ENCODE peak calls at places on chromosomes 16 and 17, in six cellular contexts. One of them, this sample, is unnamed.

GRCh38 chr17:81322271-81323082 is 27.4 kb upstream of the SLC38A10 start:
- DNase-seq in GM23248: peak; percentile 51
- DNase-seq in GM23338: peak; percentile 69
- DNase-seq in neural progenitor cell: no peak
- DNase-seq in MM.1S: peak; percentile 41
- DNase-seq in fibroblast of lung: no peak
- DNase-seq in this sample: no peak

GRCh38 chr17:43907425-43907981 is at the start of gene MPP2:
- DNase-seq in fibroblast of lung: peak; percentile 77
- DNase-seq in MM.1S: no peak
- DNase-seq in neural progenitor cell: peak; percentile 95
- DNase-seq in GM23338: peak; percentile 96
- DNase-seq in GM23248: peak; percentile 89
- DNase-seq in this sample: no peak

GRCh38 chr17:68204736-68205135 is 43.1 kb upstream of the AMZ2 start:
- DNase-seq in GM23338: no peak
- DNase-seq in fibroblast of lung: no peak
- DNase-seq in MM.1S: no peak
- DNase-seq in GM23248: no peak
- DNase-seq in neural progenitor cell: no peak
- DNase-seq in this sample: no peak

GRCh38 chr17:48843172-48843900 is 12.5 kb downstream of the CALCOCO2 start:
- DNase-seq in neural progenitor cell: no peak
- DNase-seq in MM.1S: no peak
- DNase-seq in fibroblast of lung: peak; percentile 63
- DNase-seq in GM23338: no peak
- DNase-seq in GM23248: peak; percentile 42
- DNase-seq in this sample: no peak

GRCh38 chr17:4501295-4501949 is 2.7 kb downstream of the SPNS2 start:
- DNase-seq in GM23338: no peak
- DNase-seq in neural progenitor cell: no peak
- DNase-seq in GM23248: no peak
- DNase-seq in fibroblast of lung: no peak
- DNase-seq in MM.1S: no peak
- DNase-seq in this sample: no peak

GRCh38 chr16:11581677-11582076 is 5.0 kb downstream of the LITAF start:
- DNase-seq in neural progenitor cell: no peak
- DNase-seq in fibroblast of lung: no peak
- DNase-seq in MM.1S: peak; percentile 32
- DNase-seq in GM23338: peak; percentile 55
- DNase-seq in GM23248: no peak
- DNase-seq in this sample: no peak

GRCh38 chr17:50487213-50488096 is 8.8 kb downstream of the RSAD1 start:
- DNase-seq in GM23248: peak; percentile 73
- DNase-seq in MM.1S: no peak
- DNase-seq in GM23338: no peak
- DNase-seq in neural progenitor cell: no peak
- DNase-seq in fibroblast of lung: no peak
- DNase-seq in this sample: no peak

GRCh38 chr17:15247891-15248529 is 17.1 kb downstream of the PMP22 start:
- DNase-seq in MM.1S: no peak
- DNase-seq in GM23248: peak; percentile 32
- DNase-seq in fibroblast of lung: no peak
- DNase-seq in neural progenitor cell: peak; percentile 39
- DNase-seq in GM23338: peak; percentile 72
- DNase-seq in this sample: no peak

GRCh38 chr17:73017653-73018052 is 74.8 kb downstream of the SLC39A11 start:
- DNase-seq in neural progenitor cell: no peak
- DNase-seq in GM23248: peak; percentile 82
- DNase-seq in MM.1S: no peak
- DNase-seq in fibroblast of lung: peak; percentile 19
- DNase-seq in GM23338: no peak
- DNase-seq in this sample: no peak

GRCh38 chr17:27811961-27812360 is 11.6 kb upstream of the NOS2 start:
- DNase-seq in GM23338: no peak
- DNase-seq in neural progenitor cell: no peak
- DNase-seq in MM.1S: no peak
- DNase-seq in GM23248: no peak
- DNase-seq in fibroblast of lung: no peak
- DNase-seq in this sample: no peak

GRCh38 chr17:77502626-77503292 is 362.0 kb downstream of the SEC14L1 start:
- DNase-seq in fibroblast of lung: no peak
- DNase-seq in neural progenitor cell: no peak
- DNase-seq in GM23338: no peak
- DNase-seq in GM23248: no peak
- DNase-seq in MM.1S: no peak
- DNase-seq in this sample: no peak

GRCh38 chr17:83203472-83204221 is 124.2 kb downstream of the METRNL start:
- DNase-seq in GM23338: no peak
- DNase-seq in MM.1S: no peak
- DNase-seq in fibroblast of lung: no peak
- DNase-seq in GM23248: peak; percentile 44
- DNase-seq in neural progenitor cell: no peak
- DNase-seq in this sample: no peak

GRCh38 chr16:15682105-15682570 is 32.1 kb downstream of the NDE1 start:
- DNase-seq in GM23338: peak; percentile 78
- DNase-seq in neural progenitor cell: peak; percentile 26
- DNase-seq in GM23248: peak; percentile 91
- DNase-seq in fibroblast of lung: peak; percentile 84
- DNase-seq in MM.1S: no peak
- DNase-seq in this sample: no peak

GRCh38 chr17:67800495-67800928 is 24.8 kb upstream of the BPTF start:
- DNase-seq in fibroblast of lung: peak; percentile 80
- DNase-seq in MM.1S: peak; percentile 73
- DNase-seq in GM23248: peak; percentile 87
- DNase-seq in neural progenitor cell: peak; percentile 83
- DNase-seq in GM23338: peak; percentile 90
- DNase-seq in this sample: no peak

GRCh38 chr16:456891-457483 is 31.5 kb downstream of the RAB11FIP3 start:
- DNase-seq in MM.1S: no peak
- DNase-seq in GM23338: no peak
- DNase-seq in GM23248: peak; percentile 58
- DNase-seq in neural progenitor cell: no peak
- DNase-seq in fibroblast of lung: peak; percentile 54
- DNase-seq in this sample: no peak

GRCh38 chr16:73565263-73565662 is 517.3 kb upstream of the ZFHX3 start:
- DNase-seq in neural progenitor cell: peak; percentile 55
- DNase-seq in GM23248: peak; percentile 7
- DNase-seq in MM.1S: no peak
- DNase-seq in fibroblast of lung: peak; percentile 29
- DNase-seq in GM23338: peak; percentile 77
- DNase-seq in this sample: no peak

GRCh38 chr17:77498875-77499698 is 358.3 kb downstream of the SEC14L1 start:
- DNase-seq in neural progenitor cell: no peak
- DNase-seq in fibroblast of lung: no peak
- DNase-seq in GM23248: no peak
- DNase-seq in MM.1S: no peak
- DNase-seq in GM23338: no peak
- DNase-seq in this sample: no peak

GRCh38 chr17:28282596-28282995 is 36.4 kb upstream of the TMEM97 start:
- DNase-seq in GM23248: peak; percentile 90
- DNase-seq in MM.1S: no peak
- DNase-seq in neural progenitor cell: no peak
- DNase-seq in GM23338: no peak
- DNase-seq in fibroblast of lung: peak; percentile 86
- DNase-seq in this sample: no peak

GRCh38 chr17:65078441-65079160 is 22.1 kb upstream of the GNA13 start:
- DNase-seq in GM23248: peak; percentile 76
- DNase-seq in GM23338: no peak
- DNase-seq in MM.1S: no peak
- DNase-seq in fibroblast of lung: peak; percentile 52
- DNase-seq in neural progenitor cell: no peak
- DNase-seq in this sample: no peak

GRCh38 chr17:17493249-17493985 is 2.8 kb downstream of the RASD1 start:
- DNase-seq in neural progenitor cell: peak; percentile 68
- DNase-seq in fibroblast of lung: no peak
- DNase-seq in GM23338: peak; percentile 45
- DNase-seq in GM23248: peak; percentile 21
- DNase-seq in MM.1S: no peak
- DNase-seq in this sample: no peak

GRCh38 chr16:19162085-19162484 is 6.0 kb upstream of the SYT17 start:
- DNase-seq in GM23248: peak; percentile 13
- DNase-seq in MM.1S: no peak
- DNase-seq in GM23338: no peak
- DNase-seq in neural progenitor cell: no peak
- DNase-seq in fibroblast of lung: no peak
- DNase-seq in this sample: no peak

GRCh38 chr17:8757189-8757588 is 1.2 kb downstream of the SPDYE4 start:
- DNase-seq in fibroblast of lung: no peak
- DNase-seq in GM23248: no peak
- DNase-seq in GM23338: no peak
- DNase-seq in MM.1S: no peak
- DNase-seq in neural progenitor cell: no peak
- DNase-seq in this sample: no peak

GRCh38 chr16:77171750-77172635 is 19.0 kb upstream of the MON1B start:
- DNase-seq in neural progenitor cell: peak; percentile 75
- DNase-seq in GM23338: peak; percentile 82
- DNase-seq in MM.1S: peak; percentile 28
- DNase-seq in fibroblast of lung: peak; percentile 73
- DNase-seq in GM23248: peak; percentile 68
- DNase-seq in this sample: no peak

GRCh38 chr17:18093616-18094408 is 6.1 kb downstream of the DRG2 start:
- DNase-seq in MM.1S: no peak
- DNase-seq in neural progenitor cell: peak; percentile 48
- DNase-seq in fibroblast of lung: peak; percentile 75
- DNase-seq in GM23248: peak; percentile 89
- DNase-seq in GM23338: peak; percentile 75
- DNase-seq in this sample: peak; percentile 2

GRCh38 chr16:25371342-25371741 is 113.7 kb upstream of the ZKSCAN2 start:
- DNase-seq in fibroblast of lung: no peak
- DNase-seq in GM23248: no peak
- DNase-seq in neural progenitor cell: no peak
- DNase-seq in GM23338: no peak
- DNase-seq in MM.1S: no peak
- DNase-seq in this sample: no peak
- H3K4me3 ChIP-seq in fibroblast of lung: no peak overlapping the region
- H3K4me3 ChIP-seq in GM23248: no peak overlapping the region
- H3K4me3 ChIP-seq in neural progenitor cell: no peak overlapping the region
- H3K4me3 ChIP-seq in GM23338: no peak overlapping the region
- H3K4me3 ChIP-seq in MM.1S: no peak overlapping the region
- H3K4me3 ChIP-seq in this sample: no peak overlapping the region

GRCh38 chr17:45244725-45245656 is 16.9 kb downstream of the SPATA32 start:
- DNase-seq in GM23338: no peak
- DNase-seq in neural progenitor cell: no peak
- DNase-seq in GM23248: no peak
- DNase-seq in MM.1S: no peak
- DNase-seq in fibroblast of lung: no peak
- DNase-seq in this sample: no peak

GRCh38 chr17:45246861-45247428 is 14.9 kb downstream of the SPATA32 start:
- DNase-seq in GM23338: peak; percentile 83
- DNase-seq in MM.1S: no peak
- DNase-seq in GM23248: peak; percentile 32
- DNase-seq in neural progenitor cell: peak; percentile 89
- DNase-seq in fibroblast of lung: peak; percentile 15
- DNase-seq in this sample: no peak

GRCh38 chr17:45247429-45248131 is 14.3 kb downstream of the SPATA32 start:
- DNase-seq in GM23248: peak; percentile 81
- DNase-seq in neural progenitor cell: peak; percentile 99
- DNase-seq in MM.1S: peak; percentile 97
- DNase-seq in GM23338: peak; percentile 99
- DNase-seq in fibroblast of lung: peak; percentile 89
- DNase-seq in this sample: no peak

GRCh38 chr17:45246338-45246737 is 15.6 kb downstream of the SPATA32 start:
- DNase-seq in GM23338: no peak
- DNase-seq in fibroblast of lung: no peak
- DNase-seq in GM23248: no peak
- DNase-seq in neural progenitor cell: no peak
- DNase-seq in MM.1S: no peak
- DNase-seq in this sample: no peak

GRCh38 chr17:45248132-45248936 is 13.6 kb downstream of the SPATA32 start:
- DNase-seq in GM23248: no peak
- DNase-seq in MM.1S: peak; percentile 90
- DNase-seq in neural progenitor cell: peak; percentile 81
- DNase-seq in fibroblast of lung: no peak
- DNase-seq in GM23338: peak; percentile 85
- DNase-seq in this sample: no peak
- TF ChIP-seq EZH2 in GM23248: no peak
- TF ChIP-seq EZH2 in MM.1S: no peak
- TF ChIP-seq EZH2 in neural progenitor cell: no peak
- TF ChIP-seq EZH2 in fibroblast of lung: no peak
- TF ChIP-seq EZH2 in GM23338: no peak
- TF ChIP-seq EZH2 in this sample: no peak

GRCh38 chr17:58329808-58330543 is 1.4 kb upstream of the TSPOAP1 start:
- DNase-seq in fibroblast of lung: no peak
- DNase-seq in MM.1S: peak; percentile 89
- DNase-seq in GM23248: no peak
- DNase-seq in GM23338: no peak
- DNase-seq in neural progenitor cell: no peak
- DNase-seq in this sample: no peak
- H3K4me3 ChIP-seq in fibroblast of lung: no peak overlapping the region
- H3K4me3 ChIP-seq in MM.1S: peak overlapping the region; percentile 100
- H3K4me3 ChIP-seq in GM23248: no peak overlapping the region
- H3K4me3 ChIP-seq in GM23338: no peak overlapping the region
- H3K4me3 ChIP-seq in neural progenitor cell: no peak overlapping the region
- H3K4me3 ChIP-seq in this sample: peak overlapping the region; percentile 63

GRCh38 chr17:35493040-35493439 is 44.4 kb downstream of the SLFN12L start:
- DNase-seq in neural progenitor cell: no peak
- DNase-seq in GM23338: peak; percentile 74
- DNase-seq in fibroblast of lung: no peak
- DNase-seq in GM23248: no peak
- DNase-seq in MM.1S: no peak
- DNase-seq in this sample: no peak

GRCh38 chr17:35496470-35497290 is 40.8 kb downstream of the SLFN12L start:
- DNase-seq in GM23248: no peak
- DNase-seq in MM.1S: no peak
- DNase-seq in fibroblast of lung: no peak
- DNase-seq in neural progenitor cell: no peak
- DNase-seq in GM23338: peak; percentile 76
- DNase-seq in this sample: no peak

GRCh38 chr17:35499548-35499947 is 37.9 kb downstream of the SLFN12L start:
- DNase-seq in fibroblast of lung: no peak
- DNase-seq in GM23248: no peak
- DNase-seq in MM.1S: no peak
- DNase-seq in neural progenitor cell: no peak
- DNase-seq in GM23338: no peak
- DNase-seq in this sample: no peak

DNA sequence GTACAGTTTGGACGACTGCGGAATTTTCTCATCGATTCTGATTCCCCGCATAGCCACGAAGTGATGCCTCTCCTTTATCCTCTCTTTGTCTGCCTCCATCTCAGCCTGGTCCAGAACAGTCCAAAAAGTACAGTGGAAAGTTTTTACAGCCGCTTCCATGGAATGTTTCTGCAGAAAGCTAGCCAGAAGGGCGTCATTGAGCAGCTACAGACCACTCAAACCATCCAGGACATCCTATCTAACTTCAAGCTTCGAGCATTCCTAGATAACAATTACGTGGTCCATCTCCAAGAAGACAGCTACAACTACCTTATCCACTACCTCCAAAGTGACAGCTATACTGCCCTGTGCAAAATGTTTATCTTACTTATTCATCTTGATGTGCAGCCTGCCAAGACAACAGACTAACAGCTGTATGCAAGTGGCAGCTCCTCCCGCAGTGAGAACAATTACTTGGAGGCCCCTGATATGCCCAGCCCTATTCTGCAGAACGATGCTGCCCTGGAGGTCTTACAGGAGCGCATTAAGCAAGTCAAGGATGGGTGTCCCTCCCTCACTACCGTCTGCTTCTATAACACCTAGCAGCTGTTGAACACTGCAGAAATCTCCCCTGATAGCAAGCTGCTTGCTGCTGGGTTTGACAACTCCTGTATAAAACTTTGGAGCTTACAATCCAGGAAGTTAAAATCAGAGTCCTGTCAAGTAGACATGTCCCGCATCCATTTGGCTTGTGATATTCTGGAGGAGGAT is 38.9 kb downstream of the SLFN12L start:
- DNase-seq in fibroblast of lung: no peak
- DNase-seq in neural progenitor cell: no peak
- DNase-seq in MM.1S: no peak
- DNase-seq in GM23248: peak; percentile 9
- DNase-seq in GM23338: peak; percentile 22
- DNase-seq in this sample: no peak
- TF ChIP-seq EZH2 in fibroblast of lung: no peak
- TF ChIP-seq EZH2 in neural progenitor cell: no peak
- TF ChIP-seq EZH2 in MM.1S: no peak
- TF ChIP-seq EZH2 in GM23248: peak; percentile 29
- TF ChIP-seq EZH2 in GM23338: peak; percentile 20
- TF ChIP-seq EZH2 in this sample: no peak

This sample was measured in SK-N-MC.